ENCODE peak calls at places on chromosomes 5 and 9, in eight cellular contexts. One of them, this sample, is unnamed.

GRCh38 chr5:115379622-115380344 is 83.3 kb upstream of the CCDC112 start:
- DNase-seq in transverse colon: peak
- DNase-seq in lower leg skin: no peak
- DNase-seq in sigmoid colon: no peak
- DNase-seq in esophagus muscularis mucosa: peak
- DNase-seq in heart left ventricle: no peak
- DNase-seq in body of pancreas: peak
- DNase-seq in H1: no peak
- DNase-seq in this sample: no peak

GRCh38 chr9:69637193-69637592 is 35.0 kb downstream of the APBA1 start:
- DNase-seq in H1: no peak
- DNase-seq in esophagus muscularis mucosa: no peak
- DNase-seq in sigmoid colon: no peak
- DNase-seq in body of pancreas: no peak
- DNase-seq in transverse colon: no peak
- DNase-seq in lower leg skin: no peak
- DNase-seq in heart left ventricle: no peak
- DNase-seq in this sample: no peak

GRCh38 chr5:84069608-84070179 is 315.0 kb downstream of the EDIL3 start:
- DNase-seq in body of pancreas: no peak
- DNase-seq in H1: no peak
- DNase-seq in sigmoid colon: no peak
- DNase-seq in lower leg skin: no peak
- DNase-seq in heart left ventricle: no peak
- DNase-seq in esophagus muscularis mucosa: no peak
- DNase-seq in transverse colon: no peak
- DNase-seq in this sample: no peak

GRCh38 chr5:141514330-141515111 is 25.6 kb downstream of the PCDHGC5 start:
- DNase-seq in body of pancreas: no peak
- DNase-seq in H1: no peak
- DNase-seq in heart left ventricle: no peak
- DNase-seq in lower leg skin: peak
- DNase-seq in transverse colon: no peak
- DNase-seq in esophagus muscularis mucosa: no peak
- DNase-seq in sigmoid colon: no peak
- DNase-seq in this sample: no peak

GRCh38 chr9:114303977-114304376 is 18.9 kb upstream of the ORM1 start:
- DNase-seq in transverse colon: peak
- DNase-seq in H1: peak
- DNase-seq in sigmoid colon: no peak
- DNase-seq in esophagus muscularis mucosa: peak
- DNase-seq in heart left ventricle: no peak
- DNase-seq in body of pancreas: no peak
- DNase-seq in lower leg skin: peak
- DNase-seq in this sample: no peak

GRCh38 chr9:92716557-92716956 is 46.6 kb upstream of the IPPK start:
- DNase-seq in esophagus muscularis mucosa: peak
- DNase-seq in H1: peak
- DNase-seq in lower leg skin: peak
- DNase-seq in transverse colon: peak
- DNase-seq in sigmoid colon: no peak
- DNase-seq in heart left ventricle: peak
- DNase-seq in body of pancreas: peak
- DNase-seq in this sample: peak

GRCh38 chr5:135883441-135883840 is 12.2 kb downstream of the IL9 start:
- DNase-seq in lower leg skin: no peak
- DNase-seq in esophagus muscularis mucosa: no peak
- DNase-seq in sigmoid colon: no peak
- DNase-seq in heart left ventricle: no peak
- DNase-seq in H1: peak
- DNase-seq in body of pancreas: no peak
- DNase-seq in transverse colon: no peak
- DNase-seq in this sample: no peak

GRCh38 chr5:390571-391491 is 52.1 kb upstream of the EXOC3 start:
- DNase-seq in heart left ventricle: no peak
- DNase-seq in lower leg skin: peak
- DNase-seq in esophagus muscularis mucosa: no peak
- DNase-seq in body of pancreas: no peak
- DNase-seq in transverse colon: no peak
- DNase-seq in sigmoid colon: no peak
- DNase-seq in H1: peak
- DNase-seq in this sample: no peak

GRCh38 chr9:98314381-98315066 is 59.1 kb upstream of the TBC1D2 start:
- DNase-seq in transverse colon: no peak
- DNase-seq in H1: no peak
- DNase-seq in esophagus muscularis mucosa: no peak
- DNase-seq in lower leg skin: peak
- DNase-seq in heart left ventricle: no peak
- DNase-seq in body of pancreas: no peak
- DNase-seq in sigmoid colon: no peak
- DNase-seq in this sample: no peak

GRCh38 chr5:40603378-40603777 is 76.3 kb upstream of the PTGER4 start:
- DNase-seq in H1: no peak
- DNase-seq in esophagus muscularis mucosa: no peak
- DNase-seq in lower leg skin: no peak
- DNase-seq in sigmoid colon: no peak
- DNase-seq in transverse colon: no peak
- DNase-seq in body of pancreas: no peak
- DNase-seq in heart left ventricle: no peak
- DNase-seq in this sample: no peak

GRCh38 chr5:67246546-67246945 is 49.9 kb upstream of the CD180 start:
- DNase-seq in esophagus muscularis mucosa: no peak
- DNase-seq in heart left ventricle: no peak
- DNase-seq in sigmoid colon: no peak
- DNase-seq in body of pancreas: no peak
- DNase-seq in transverse colon: no peak
- DNase-seq in lower leg skin: no peak
- DNase-seq in H1: no peak
- DNase-seq in this sample: no peak

GRCh38 chr5:132215329-132215728 is 12.3 kb downstream of the P4HA2 start:
- DNase-seq in esophagus muscularis mucosa: peak
- DNase-seq in body of pancreas: peak
- DNase-seq in transverse colon: peak
- DNase-seq in H1: no peak
- DNase-seq in lower leg skin: peak
- DNase-seq in heart left ventricle: peak
- DNase-seq in sigmoid colon: peak
- DNase-seq in this sample: peak

GRCh38 chr5:172502969-172503368 is 48.6 kb upstream of the SH3PXD2B start:
- DNase-seq in transverse colon: no peak
- DNase-seq in heart left ventricle: peak
- DNase-seq in H1: peak
- DNase-seq in body of pancreas: no peak
- DNase-seq in esophagus muscularis mucosa: peak
- DNase-seq in lower leg skin: peak
- DNase-seq in sigmoid colon: peak
- DNase-seq in this sample: peak

DNA sequence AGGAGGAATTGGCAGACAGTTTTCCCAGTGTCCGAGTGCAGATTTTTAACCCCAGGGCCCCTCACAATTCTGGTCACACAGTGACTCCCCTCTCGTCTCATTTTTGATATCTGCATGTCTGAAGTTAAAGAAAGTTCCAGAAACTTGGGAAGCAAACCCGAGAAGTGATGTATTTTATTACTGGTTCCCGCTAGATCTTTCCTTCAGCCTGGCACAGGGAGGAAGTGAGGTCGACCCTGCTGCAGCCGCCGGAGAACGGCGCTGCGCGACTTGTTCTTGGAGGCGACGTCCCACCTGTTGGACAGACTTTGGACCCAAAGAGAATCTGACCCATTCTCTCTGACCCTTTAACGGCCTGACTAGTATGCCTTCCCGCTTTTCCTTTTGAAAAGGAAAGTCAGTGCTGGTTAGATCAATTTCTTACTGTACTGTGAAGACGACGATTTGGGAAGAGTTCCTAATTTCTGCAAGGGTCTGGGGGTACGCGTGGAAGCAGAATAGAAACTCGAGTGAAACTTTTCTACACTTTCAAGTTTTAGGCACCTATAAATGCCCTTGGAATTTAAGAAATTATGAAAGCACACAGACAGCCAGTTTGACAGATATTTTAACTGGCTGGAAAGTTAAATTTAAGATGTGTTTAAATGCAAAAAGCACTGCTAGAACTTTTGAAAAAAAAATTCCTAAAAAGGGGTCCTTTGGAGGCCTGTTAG is 748 bp downstream of the OTULIN start:
- DNase-seq in heart left ventricle: peak
- DNase-seq in transverse colon: peak
- DNase-seq in body of pancreas: peak
- DNase-seq in lower leg skin: no peak
- DNase-seq in esophagus muscularis mucosa: no peak
- DNase-seq in H1: no peak
- DNase-seq in sigmoid colon: no peak
- DNase-seq in this sample: peak
- TF ChIP-seq POLR2A in heart left ventricle: no peak
- TF ChIP-seq POLR2A in transverse colon: no peak
- TF ChIP-seq POLR2A in body of pancreas: no peak
- TF ChIP-seq POLR2A in lower leg skin: no peak
- TF ChIP-seq POLR2A in esophagus muscularis mucosa: no peak
- TF ChIP-seq POLR2A in H1: no peak
- TF ChIP-seq POLR2A in sigmoid colon: no peak
- TF ChIP-seq POLR2A in this sample: no peak

DNA sequence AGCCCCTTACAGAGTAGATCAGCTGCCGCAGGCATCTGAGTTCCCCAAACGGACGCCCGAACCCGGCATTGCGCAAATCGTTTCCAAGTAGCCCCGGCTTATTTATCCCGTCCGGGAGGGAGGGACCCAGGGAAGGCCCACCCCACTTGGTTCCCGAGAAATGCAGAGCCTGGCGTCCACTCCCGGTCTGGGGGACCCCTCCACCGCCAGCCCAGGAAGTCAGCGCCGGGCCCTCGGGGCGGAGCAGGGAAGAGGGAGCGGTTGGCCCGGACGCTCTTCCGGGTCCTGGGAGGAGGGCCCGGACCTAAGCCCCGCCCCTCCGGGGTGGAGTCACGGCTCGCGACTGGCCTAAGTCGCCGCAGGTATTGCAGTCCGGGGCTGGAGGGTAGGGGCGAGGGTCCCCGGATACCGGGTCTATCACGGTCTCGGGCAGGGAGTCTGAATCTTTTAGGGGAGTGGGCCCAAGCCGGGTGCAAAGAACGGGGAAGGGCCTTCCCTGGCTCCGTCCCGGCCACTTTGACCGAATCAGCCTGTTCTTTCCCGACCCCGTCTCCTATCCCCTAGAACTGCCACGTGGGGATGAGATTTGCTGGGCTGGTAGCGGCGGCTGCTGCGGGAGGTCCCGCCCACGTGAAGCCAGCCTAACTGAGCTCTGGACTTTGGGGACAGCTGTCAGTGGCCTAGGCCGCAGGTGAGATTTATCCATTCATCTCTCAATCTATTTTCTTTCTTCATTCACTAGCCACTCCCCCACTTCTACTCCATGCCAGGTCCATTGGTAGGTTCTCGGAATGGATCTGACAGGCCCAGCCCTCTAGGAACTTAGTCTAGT is at the start of gene RABEPK:
- DNase-seq in sigmoid colon: peak
- DNase-seq in lower leg skin: peak
- DNase-seq in transverse colon: peak
- DNase-seq in esophagus muscularis mucosa: peak
- DNase-seq in heart left ventricle: peak
- DNase-seq in body of pancreas: peak
- DNase-seq in H1: peak
- DNase-seq in this sample: peak
- TF ChIP-seq POLR2A in sigmoid colon: peak
- TF ChIP-seq POLR2A in lower leg skin: no peak
- TF ChIP-seq POLR2A in transverse colon: peak
- TF ChIP-seq POLR2A in esophagus muscularis mucosa: peak
- TF ChIP-seq POLR2A in heart left ventricle: peak
- TF ChIP-seq POLR2A in body of pancreas: peak
- TF ChIP-seq POLR2A in H1: peak
- TF ChIP-seq POLR2A in this sample: peak

GRCh38 chr9:128683340-128684064 is 5.5 kb upstream of the SET start:
- DNase-seq in heart left ventricle: peak
- DNase-seq in transverse colon: peak
- DNase-seq in lower leg skin: peak
- DNase-seq in H1: peak
- DNase-seq in esophagus muscularis mucosa: no peak
- DNase-seq in body of pancreas: peak
- DNase-seq in sigmoid colon: no peak
- DNase-seq in this sample: peak
- TF ChIP-seq POLR2A in heart left ventricle: no peak
- TF ChIP-seq POLR2A in transverse colon: no peak
- TF ChIP-seq POLR2A in lower leg skin: no peak
- TF ChIP-seq POLR2A in H1: peak
- TF ChIP-seq POLR2A in esophagus muscularis mucosa: no peak
- TF ChIP-seq POLR2A in body of pancreas: peak
- TF ChIP-seq POLR2A in sigmoid colon: no peak
- TF ChIP-seq POLR2A in this sample: no peak

GRCh38 chr9:37529111-37529510 is 43.4 kb downstream of the POLR1E start:
- DNase-seq in esophagus muscularis mucosa: no peak
- DNase-seq in lower leg skin: no peak
- DNase-seq in H1: no peak
- DNase-seq in sigmoid colon: no peak
- DNase-seq in heart left ventricle: no peak
- DNase-seq in transverse colon: peak
- DNase-seq in body of pancreas: no peak
- DNase-seq in this sample: no peak
- TF ChIP-seq POLR2A in esophagus muscularis mucosa: no peak
- TF ChIP-seq POLR2A in lower leg skin: no peak
- TF ChIP-seq POLR2A in H1: no peak
- TF ChIP-seq POLR2A in sigmoid colon: no peak
- TF ChIP-seq POLR2A in heart left ventricle: no peak
- TF ChIP-seq POLR2A in transverse colon: peak
- TF ChIP-seq POLR2A in body of pancreas: peak
- TF ChIP-seq POLR2A in this sample: no peak

GRCh38 chr5:151223447-151224264 is at the start of gene CCDC69:
- DNase-seq in H1: peak
- DNase-seq in transverse colon: peak
- DNase-seq in sigmoid colon: peak
- DNase-seq in esophagus muscularis mucosa: no peak
- DNase-seq in lower leg skin: peak
- DNase-seq in heart left ventricle: peak
- DNase-seq in body of pancreas: peak
- DNase-seq in this sample: peak
- TF ChIP-seq POLR2A in H1: peak
- TF ChIP-seq POLR2A in transverse colon: peak
- TF ChIP-seq POLR2A in sigmoid colon: peak
- TF ChIP-seq POLR2A in esophagus muscularis mucosa: peak
- TF ChIP-seq POLR2A in lower leg skin: no peak
- TF ChIP-seq POLR2A in heart left ventricle: peak
- TF ChIP-seq POLR2A in body of pancreas: peak
- TF ChIP-seq POLR2A in this sample: peak

This sample was measured in H54.